ENCODE peak calls at places on chromosomes 1 and 21, in five cellular contexts. One of them, this sample, is unnamed.

GRCh38 chr1:16080422-16081150 is 7.1 kb upstream of the FAM131C start:
- DNase-seq in kidney: no peak
- DNase-seq in HepG2: no peak
- DNase-seq in neural progenitor cell: no peak
- DNase-seq in AG10803: no peak
- DNase-seq in this sample: no peak

GRCh38 chr21:15283789-15284188 is 219.0 kb upstream of the NRIP1 start:
- DNase-seq in HepG2: no peak
- DNase-seq in AG10803: no peak
- DNase-seq in neural progenitor cell: no peak
- DNase-seq in kidney: no peak
- DNase-seq in this sample: no peak

GRCh38 chr1:153490272-153491051 is 30.0 kb upstream of the S100A7 start:
- DNase-seq in HepG2: no peak
- DNase-seq in neural progenitor cell: no peak
- DNase-seq in AG10803: peak
- DNase-seq in kidney: no peak
- DNase-seq in this sample: peak

GRCh38 chr21:16978309-16978895 is 534.4 kb upstream of the CXADR start:
- DNase-seq in neural progenitor cell: no peak
- DNase-seq in AG10803: no peak
- DNase-seq in HepG2: no peak
- DNase-seq in kidney: peak
- DNase-seq in this sample: no peak

GRCh38 chr1:26285366-26286063 is 5.6 kb downstream of the SH3BGRL3 start:
- DNase-seq in HepG2: peak
- DNase-seq in kidney: peak
- DNase-seq in neural progenitor cell: peak
- DNase-seq in AG10803: no peak
- DNase-seq in this sample: no peak

GRCh38 chr1:186722711-186723309 is 42.6 kb upstream of the PTGS2 start:
- DNase-seq in AG10803: peak
- DNase-seq in kidney: no peak
- DNase-seq in neural progenitor cell: peak
- DNase-seq in HepG2: peak
- DNase-seq in this sample: peak

GRCh38 chr1:67850151-67850551 is 16.9 kb upstream of the GNG12 start:
- DNase-seq in neural progenitor cell: peak
- DNase-seq in AG10803: peak
- DNase-seq in HepG2: no peak
- DNase-seq in kidney: no peak
- DNase-seq in this sample: peak

GRCh38 chr21:26124421-26124833 is 46.1 kb downstream of the APP start:
- DNase-seq in neural progenitor cell: no peak
- DNase-seq in HepG2: no peak
- DNase-seq in kidney: no peak
- DNase-seq in AG10803: peak
- DNase-seq in this sample: peak

GRCh38 chr21:44074315-44074958 is 32.8 kb upstream of the PWP2 start:
- DNase-seq in HepG2: no peak
- DNase-seq in kidney: no peak
- DNase-seq in neural progenitor cell: no peak
- DNase-seq in AG10803: no peak
- DNase-seq in this sample: no peak

GRCh38 chr1:229091721-229092136 is 179.2 kb upstream of the RAB4A start:
- DNase-seq in kidney: no peak
- DNase-seq in HepG2: no peak
- DNase-seq in AG10803: no peak
- DNase-seq in neural progenitor cell: no peak
- DNase-seq in this sample: no peak

GRCh38 chr1:155134858-155135415 is 715 bp upstream of the SLC50A1 start:
- DNase-seq in kidney: peak
- DNase-seq in AG10803: peak
- DNase-seq in HepG2: peak
- DNase-seq in neural progenitor cell: peak
- DNase-seq in this sample: peak

GRCh38 chr1:101029184-101029583 is 3.6 kb upstream of the DPH5 start:
- DNase-seq in HepG2: no peak
- DNase-seq in AG10803: no peak
- DNase-seq in neural progenitor cell: no peak
- DNase-seq in kidney: no peak
- DNase-seq in this sample: no peak

GRCh38 chr1:109726007-109726406 is 14.0 kb downstream of the GSTM5 start:
- DNase-seq in kidney: no peak
- DNase-seq in neural progenitor cell: no peak
- DNase-seq in HepG2: no peak
- DNase-seq in AG10803: no peak
- DNase-seq in this sample: peak

GRCh38 chr21:39251326-39251725 is 62.1 kb downstream of the BRWD1 start:
- DNase-seq in HepG2: no peak
- DNase-seq in kidney: no peak
- DNase-seq in neural progenitor cell: no peak
- DNase-seq in AG10803: peak
- DNase-seq in this sample: peak

GRCh38 chr1:111497592-111497991 is 5.8 kb downstream of the ADORA3 start:
- DNase-seq in AG10803: no peak
- DNase-seq in neural progenitor cell: no peak
- DNase-seq in kidney: no peak
- DNase-seq in HepG2: no peak
- DNase-seq in this sample: no peak

GRCh38 chr1:247228133-247228532 is 27.7 kb upstream of the VN1R5 start:
- DNase-seq in HepG2: no peak
- DNase-seq in neural progenitor cell: no peak
- DNase-seq in AG10803: peak
- DNase-seq in kidney: no peak
- DNase-seq in this sample: peak

GRCh38 chr1:96918406-96918805 is 196.8 kb downstream of the PTBP2 start:
- DNase-seq in kidney: no peak
- DNase-seq in AG10803: peak
- DNase-seq in neural progenitor cell: no peak
- DNase-seq in HepG2: no peak
- DNase-seq in this sample: peak

GRCh38 chr1:57401671-57402070 is 22.2 kb downstream of the DAB1 start:
- DNase-seq in kidney: no peak
- DNase-seq in AG10803: no peak
- DNase-seq in HepG2: no peak
- DNase-seq in neural progenitor cell: no peak
- DNase-seq in this sample: no peak

GRCh38 chr1:86104606-86105532 is 51.7 kb downstream of the COL24A1 start:
- DNase-seq in kidney: peak
- DNase-seq in AG10803: no peak
- DNase-seq in neural progenitor cell: no peak
- DNase-seq in HepG2: no peak
- DNase-seq in this sample: no peak

GRCh38 chr1:244651956-244652698 is 799 bp upstream of the DESI2 start:
- DNase-seq in HepG2: no peak
- DNase-seq in AG10803: peak
- DNase-seq in kidney: no peak
- DNase-seq in neural progenitor cell: peak
- DNase-seq in this sample: no peak

GRCh38 chr21:31678478-31678877 is 19.0 kb downstream of the SOD1 start:
- DNase-seq in neural progenitor cell: no peak
- DNase-seq in AG10803: no peak
- DNase-seq in HepG2: no peak
- DNase-seq in kidney: no peak
- DNase-seq in this sample: no peak

GRCh38 chr21:42515708-42516502 is 2.3 kb downstream of the SLC37A1 start:
- DNase-seq in neural progenitor cell: no peak
- DNase-seq in HepG2: no peak
- DNase-seq in kidney: peak
- DNase-seq in AG10803: no peak
- DNase-seq in this sample: no peak

GRCh38 chr1:182781849-182782586 is 7.6 kb upstream of the NPL start:
- DNase-seq in neural progenitor cell: peak
- DNase-seq in HepG2: peak
- DNase-seq in kidney: peak
- DNase-seq in AG10803: peak
- DNase-seq in this sample: peak

GRCh38 chr1:202836616-202837403 is 26.1 kb downstream of the PCAT6 start:
- DNase-seq in AG10803: no peak
- DNase-seq in kidney: no peak
- DNase-seq in neural progenitor cell: no peak
- DNase-seq in HepG2: no peak
- DNase-seq in this sample: no peak

GRCh38 chr21:17799414-17800164 is 19.6 kb downstream of the C21orf91 start:
- DNase-seq in AG10803: no peak
- DNase-seq in HepG2: no peak
- DNase-seq in neural progenitor cell: no peak
- DNase-seq in kidney: no peak
- DNase-seq in this sample: no peak

GRCh38 chr1:220879509-220880366 is 495 bp downstream of the HLX start:
- DNase-seq in HepG2: no peak
- DNase-seq in kidney: peak
- DNase-seq in AG10803: peak
- DNase-seq in neural progenitor cell: peak
- DNase-seq in this sample: peak

GRCh38 chr1:87334351-87335174 is 5.9 kb downstream of the LMO4 start:
- DNase-seq in neural progenitor cell: peak
- DNase-seq in AG10803: no peak
- DNase-seq in kidney: no peak
- DNase-seq in HepG2: no peak
- DNase-seq in this sample: peak

GRCh38 chr1:36924282-36924791 is 110.0 kb downstream of the GRIK3 start:
- DNase-seq in HepG2: peak
- DNase-seq in neural progenitor cell: peak
- DNase-seq in kidney: peak
- DNase-seq in AG10803: peak
- DNase-seq in this sample: peak

GRCh38 chr1:209207126-209207700 is 376.3 kb upstream of the CAMK1G start:
- DNase-seq in kidney: no peak
- DNase-seq in HepG2: no peak
- DNase-seq in neural progenitor cell: peak
- DNase-seq in AG10803: peak
- DNase-seq in this sample: no peak

GRCh38 chr1:248686815-248687214 is 15.8 kb downstream of the OR14I1 start:
- DNase-seq in HepG2: no peak
- DNase-seq in kidney: no peak
- DNase-seq in neural progenitor cell: no peak
- DNase-seq in AG10803: no peak
- DNase-seq in this sample: no peak

GRCh38 chr1:52294580-52294979 is 71.4 kb downstream of the CC2D1B start:
- DNase-seq in neural progenitor cell: no peak
- DNase-seq in HepG2: no peak
- DNase-seq in kidney: no peak
- DNase-seq in AG10803: peak
- DNase-seq in this sample: no peak

GRCh38 chr21:36008505-36008904 is 51.8 kb downstream of the SETD4 start:
- DNase-seq in neural progenitor cell: no peak
- DNase-seq in kidney: no peak
- DNase-seq in HepG2: no peak
- DNase-seq in AG10803: no peak
- DNase-seq in this sample: no peak

GRCh38 chr21:37450385-37451044 is 83.9 kb downstream of the DYRK1A start:
- DNase-seq in HepG2: no peak
- DNase-seq in AG10803: peak
- DNase-seq in neural progenitor cell: no peak
- DNase-seq in kidney: no peak
- DNase-seq in this sample: no peak

GRCh38 chr1:94654505-94654904 is 112.9 kb upstream of the F3 start:
- DNase-seq in AG10803: no peak
- DNase-seq in HepG2: no peak
- DNase-seq in neural progenitor cell: no peak
- DNase-seq in kidney: no peak
- DNase-seq in this sample: peak
- TF ChIP-seq CTCF in AG10803: no peak
- TF ChIP-seq CTCF in HepG2: no peak
- TF ChIP-seq CTCF in neural progenitor cell: no peak
- TF ChIP-seq CTCF in kidney: no peak
- TF ChIP-seq CTCF in this sample: no peak

GRCh38 chr1:27574001-27574781 is 29.8 kb downstream of the AHDC1 start:
- DNase-seq in neural progenitor cell: no peak
- DNase-seq in kidney: no peak
- DNase-seq in AG10803: no peak
- DNase-seq in HepG2: peak
- DNase-seq in this sample: no peak

GRCh38 chr1:27577504-27578188 is 26.3 kb downstream of the AHDC1 start:
- DNase-seq in HepG2: no peak
- DNase-seq in neural progenitor cell: no peak
- DNase-seq in kidney: no peak
- DNase-seq in AG10803: no peak
- DNase-seq in this sample: peak

GRCh38 chr1:27574871-27575831 is 28.8 kb downstream of the AHDC1 start:
- DNase-seq in neural progenitor cell: peak
- DNase-seq in kidney: peak
- DNase-seq in HepG2: no peak
- DNase-seq in AG10803: peak
- DNase-seq in this sample: peak

GRCh38 chr1:27575861-27576331 is 28.0 kb downstream of the AHDC1 start:
- DNase-seq in neural progenitor cell: peak
- DNase-seq in HepG2: peak
- DNase-seq in AG10803: no peak
- DNase-seq in kidney: peak
- DNase-seq in this sample: peak

GRCh38 chr1:27576846-27577245 is 27.1 kb downstream of the AHDC1 start:
- DNase-seq in AG10803: no peak
- DNase-seq in HepG2: no peak
- DNase-seq in kidney: no peak
- DNase-seq in neural progenitor cell: no peak
- DNase-seq in this sample: no peak
- H3K4me3 ChIP-seq in AG10803: no peak
- H3K4me3 ChIP-seq in HepG2: no peak
- H3K4me3 ChIP-seq in kidney: no peak
- H3K4me3 ChIP-seq in neural progenitor cell: no peak
- H3K4me3 ChIP-seq in this sample: no peak

GRCh38 chr1:181190362-181191035 is 102.0 kb downstream of the IER5 start:
- DNase-seq in kidney: no peak
- DNase-seq in AG10803: no peak
- DNase-seq in HepG2: no peak
- DNase-seq in neural progenitor cell: no peak
- DNase-seq in this sample: no peak
- TF ChIP-seq CTCF in kidney: peak
- TF ChIP-seq CTCF in AG10803: no peak
- TF ChIP-seq CTCF in HepG2: peak
- TF ChIP-seq CTCF in neural progenitor cell: no peak
- TF ChIP-seq CTCF in this sample: no peak

DNA sequence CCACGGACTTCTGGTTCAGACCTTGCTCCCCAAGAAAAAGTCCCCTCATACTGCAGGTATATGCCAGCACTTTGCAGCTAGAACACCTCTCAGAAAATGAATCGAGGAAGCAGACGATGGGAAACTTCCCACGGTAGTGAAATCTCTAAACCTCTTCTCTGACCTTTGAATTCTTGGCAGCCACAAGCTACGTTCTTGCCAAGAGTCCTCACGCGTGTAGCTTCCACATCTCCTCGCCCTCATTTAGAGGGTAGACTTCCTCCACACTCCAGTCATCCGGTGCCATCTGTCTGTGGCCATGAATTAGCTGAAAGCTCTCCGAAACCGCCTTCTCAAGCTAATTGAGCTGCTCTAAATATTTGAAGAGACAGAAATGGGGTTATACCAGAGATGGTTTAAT is 127.8 kb downstream of the RGS7 start:
- DNase-seq in kidney: no peak
- DNase-seq in HepG2: no peak
- DNase-seq in neural progenitor cell: no peak
- DNase-seq in AG10803: no peak
- DNase-seq in this sample: no peak
- H3K4me3 ChIP-seq in kidney: no peak
- H3K4me3 ChIP-seq in HepG2: no peak
- H3K4me3 ChIP-seq in neural progenitor cell: no peak
- H3K4me3 ChIP-seq in AG10803: no peak
- H3K4me3 ChIP-seq in this sample: no peak

This sample was measured in fibroblast of villous mesenchyme.